ENCODE peak calls at places on chromosomes 13 and 19, in ten cellular contexts. C is upper lobe of left lung, S is GM12878, L is transverse colon, V is SK-N-SH, X is stomach, Q is esophagus muscularis mucosa, Z is HepG2, R is H1, G is K562. M is an unnamed sample.

GRCh38 chr19:52507266-52507665 is 20.2 kb upstream of the ZNF808 start:
- DNase-seq in C (no peak), S (no peak), L (no peak), V (no peak), X (no peak), Q (no peak), Z (no peak), R (no peak), G (no peak), M (no peak)

GRCh38 chr13:29508130-29508873 is 87.2 kb downstream of the SLC7A1 start:
- DNase-seq in C (no peak), S (no peak), L (peak; percentile 88), V (peak; percentile 90), X (peak; percentile 90), Q (peak; percentile 94), Z (peak; percentile 60), R (peak; percentile 70), G (peak; percentile 73), M (peak; percentile 89)

GRCh38 chr13:97237388-97237787 is 15.3 kb downstream of the MBNL2 start:
- DNase-seq in C (no peak), S (no peak), L (no peak), V (no peak), X (no peak), Q (no peak), Z (no peak), R (no peak), G (no peak), M (no peak)

GRCh38 chr13:49927755-49928154 is 8.4 kb downstream of the SPRYD7 start:
- DNase-seq in C (no peak), S (no peak), L (no peak), V (no peak), X (no peak), Q (no peak), Z (no peak), R (no peak), G (no peak), M (no peak)

GRCh38 chr13:40485611-40486517 is 180.6 kb downstream of the FOXO1 start:
- DNase-seq in C (no peak), S (no peak), L (no peak), V (no peak), X (no peak), Q (no peak), Z (no peak), R (no peak), G (no peak), M (no peak)

GRCh38 chr19:33234736-33235135 is 9.1 kb upstream of the SLC7A10 start:
- DNase-seq in C (no peak), S (no peak), L (no peak), V (no peak), X (no peak), Q (no peak), Z (no peak), R (no peak), G (no peak), M (no peak)

GRCh38 chr19:6551607-6552450 is 21.0 kb downstream of the TNFSF9 start:
- DNase-seq in C (peak; percentile 83), S (no peak), L (peak; percentile 35), V (peak; percentile 70), X (no peak), Q (no peak), Z (peak; percentile 45), R (no peak), G (peak; percentile 86), M (no peak)

GRCh38 chr13:20518652-20519051 is 7.0 kb downstream of the CRYL1 start:
- DNase-seq in C (no peak), S (no peak), L (no peak), V (no peak), X (no peak), Q (no peak), Z (no peak), R (no peak), G (no peak), M (no peak)

GRCh38 chr13:94305934-94306333 is 173.5 kb downstream of the DCT start:
- DNase-seq in C (no peak), S (no peak), L (no peak), V (no peak), X (no peak), Q (no peak), Z (no peak), R (no peak), G (no peak), M (no peak)

GRCh38 chr19:13613447-13613846 is 107.2 kb upstream of the CACNA1A start:
- DNase-seq in C (no peak), S (no peak), L (no peak), V (no peak), X (no peak), Q (no peak), Z (no peak), R (no peak), G (no peak), M (no peak)

GRCh38 chr13:102042746-102043145 is 359.1 kb downstream of the FGF14 start:
- DNase-seq in C (no peak), S (no peak), L (no peak), V (no peak), X (no peak), Q (no peak), Z (no peak), R (no peak), G (no peak), M (no peak)

GRCh38 chr13:77016241-77016812 is 10.6 kb downstream of the FBXL3 start:
- DNase-seq in C (no peak), S (no peak), L (no peak), V (no peak), X (no peak), Q (no peak), Z (no peak), R (no peak), G (no peak), M (no peak)

GRCh38 chr19:17765069-17765618 is 13.9 kb downstream of the FCHO1 start:
- DNase-seq in C (no peak), S (no peak), L (peak; percentile 86), V (no peak), X (peak; percentile 66), Q (no peak), Z (peak; percentile 88), R (no peak), G (no peak), M (no peak)

GRCh38 chr19:38650911-38651584 is 3.6 kb downstream of the ACTN4 start:
- DNase-seq in C (no peak), S (no peak), L (no peak), V (no peak), X (no peak), Q (no peak), Z (no peak), R (no peak), G (no peak), M (no peak)

GRCh38 chr13:48043789-48044503 is 6.4 kb downstream of the NUDT15 start:
- DNase-seq in C (no peak), S (no peak), L (no peak), V (no peak), X (no peak), Q (no peak), Z (no peak), R (no peak), G (no peak), M (no peak)

DNA sequence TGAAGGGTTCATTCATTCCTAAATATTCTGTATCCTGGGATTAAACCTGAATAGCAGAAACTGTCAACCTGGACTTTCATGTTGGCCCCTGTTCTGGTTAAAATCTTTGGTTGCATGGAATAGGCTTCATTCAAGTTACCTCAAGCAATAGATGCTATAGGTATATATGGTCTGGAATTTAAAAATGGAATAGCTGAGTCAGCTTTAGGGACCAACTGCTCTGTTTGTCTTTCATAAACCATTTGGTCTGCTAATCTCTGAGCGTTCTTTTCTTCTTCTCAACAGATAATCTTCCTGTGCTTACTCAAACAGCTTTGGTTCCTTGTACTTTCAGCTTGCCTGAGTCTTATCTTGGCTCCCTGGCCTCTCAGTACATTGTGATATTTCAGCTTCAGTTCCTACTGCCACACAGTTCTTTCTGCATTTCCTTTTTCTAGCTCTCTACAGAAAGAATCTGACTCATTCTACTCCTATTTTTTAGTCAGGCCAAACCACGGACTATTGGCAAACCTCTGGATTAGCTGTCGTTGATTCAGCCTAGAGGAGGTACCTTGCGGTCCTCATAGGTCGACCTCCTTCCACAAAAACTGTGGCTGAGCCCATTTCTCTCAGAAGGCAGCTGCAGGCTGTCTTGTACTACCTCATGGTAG is 35.9 kb upstream of the MAB21L1 start:
- DNase-seq in C (no peak), S (no peak), L (no peak), V (no peak), X (no peak), Q (no peak), Z (no peak), R (no peak), G (no peak), M (no peak)
- TF ChIP-seq EP300 in C (no peak), S (no peak), L (no peak), V (peak; percentile 83), X (no peak), Q (no peak), Z (no peak), R (no peak), G (no peak), M (no peak)

DNA sequence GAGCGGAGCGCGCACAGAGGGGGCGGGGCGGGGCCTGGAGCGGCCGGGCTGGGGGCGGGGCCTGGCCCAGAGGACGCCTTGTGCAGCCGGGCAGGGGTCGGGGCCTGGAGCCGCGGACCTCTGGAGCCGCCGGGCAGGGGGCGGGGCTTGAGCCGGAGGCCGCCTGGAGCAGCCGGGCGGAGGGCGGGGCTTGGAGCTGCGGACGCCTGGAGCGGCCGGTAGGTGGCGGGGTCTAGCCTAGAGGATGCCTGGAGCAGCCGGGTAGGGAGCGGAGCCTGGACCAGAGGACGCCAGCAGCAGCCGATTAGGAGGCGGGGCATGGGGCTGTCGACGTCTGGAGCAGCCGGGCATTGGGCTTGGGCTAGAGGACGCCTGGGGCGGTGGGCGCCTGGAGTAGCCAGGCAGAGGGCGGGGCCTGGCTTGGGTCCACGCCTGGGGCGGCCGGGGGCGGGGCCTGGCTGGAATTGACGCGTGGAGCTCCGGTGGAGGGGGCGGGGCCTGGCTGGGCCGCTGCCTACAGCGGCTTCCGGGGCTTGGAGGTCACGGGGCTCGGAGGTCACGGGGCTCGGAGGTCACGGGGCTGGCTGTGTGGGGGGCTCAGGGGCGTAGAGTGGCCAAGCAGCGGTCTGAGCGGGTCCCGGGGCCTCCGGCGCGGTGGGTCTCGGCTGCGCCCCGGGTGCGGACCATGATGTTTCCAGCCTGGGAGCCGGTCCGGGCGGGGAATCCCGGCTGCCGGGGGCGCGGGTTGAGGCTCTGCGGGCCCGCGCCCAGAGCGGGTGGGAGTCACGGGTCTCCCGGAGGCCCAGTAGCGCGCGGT is at the start of gene ANKRD10:
- DNase-seq in C (peak; percentile 100), S (peak; percentile 82), L (peak; percentile 99), V (peak; percentile 98), X (peak; percentile 99), Q (peak; percentile 99), Z (peak; percentile 97), R (peak; percentile 99), G (peak; percentile 86), M (peak; percentile 98)
- TF ChIP-seq POLR2AphosphoS5 in C (peak; percentile 50), S (peak; percentile 76), L (no peak), V (no peak), X (peak; percentile 60), Q (peak; percentile 45), Z (peak; percentile 83), R (peak; percentile 64), G (no peak), M (no peak)

GRCh38 chr19:46351241-46352041 is 4.6 kb downstream of the PPP5C start:
- DNase-seq in C (peak; percentile 90), S (no peak), L (peak; percentile 54), V (no peak), X (peak; percentile 81), Q (no peak), Z (no peak), R (no peak), G (no peak), M (peak; percentile 85)
- H3K4me1 ChIP-seq in C (peaks cover 66% of the 10 kb centered on the region), S (peaks cover 61% of the 10 kb centered on the region), L (peaks cover 54% of the 10 kb centered on the region), V (peaks cover 34% of the 10 kb centered on the region), X (peaks cover 79% of the 10 kb centered on the region), Q (peaks cover 52% of the 10 kb centered on the region), Z (peaks cover 73% of the 10 kb centered on the region), R (peaks cover 14% of the 10 kb centered on the region), G (peaks cover 22% of the 10 kb centered on the region), M (peaks cover 50% of the 10 kb centered on the region)

GRCh38 chr13:109787135-109787954 is 962 bp upstream of the IRS2 start:
- DNase-seq in C (peak; percentile 88), S (no peak), L (peak; percentile 36), V (peak; percentile 73), X (peak; percentile 47), Q (peak; percentile 92), Z (no peak), R (no peak), G (peak; percentile 41), M (peak; percentile 77)
- TF ChIP-seq EP300 in C (no peak), S (no peak), L (no peak), V (no peak), X (no peak), Q (no peak), Z (no peak), R (no peak), G (no peak), M (no peak)

M was measured in suprapubic skin.